ENCODE peak calls at places on chromosomes 1 and 21, in four cellular contexts. C is left cardiac atrium, N is sciatic nerve, L is aorta. R is an unnamed sample.

GRCh38 chr1:108533351-108534083 is 26.4 kb upstream of the EEIG2 start:
- DNase-seq in N (no peak), C (no peak), L (no peak), R (no peak)

GRCh38 chr1:10063878-10064277 is 31.1 kb downstream of the UBE4B start:
- DNase-seq in C (no peak), N (no peak), L (no peak), R (no peak)

GRCh38 chr1:204348722-204349121 is 11.0 kb downstream of the PLEKHA6 start:
- DNase-seq in L (peak; percentile 79), N (peak; percentile 75), C (peak; percentile 92), R (peak; percentile 78)

GRCh38 chr21:20661745-20662470 is 336.3 kb upstream of the NCAM2 start:
- DNase-seq in C (no peak), L (no peak), N (no peak), R (no peak)

GRCh38 chr1:162562452-162562828 is 918 bp downstream of the UAP1 start:
- DNase-seq in C (no peak), L (no peak), N (no peak), R (no peak)

GRCh38 chr1:231971397-231972233 is 345.0 kb downstream of the DISC1 start:
- DNase-seq in L (no peak), N (no peak), C (no peak), R (no peak)

GRCh38 chr1:194959795-194960194 is 1648.4 kb downstream of the KCNT2 start:
- DNase-seq in C (no peak), N (no peak), L (no peak), R (no peak)

GRCh38 chr1:211591980-211592493 is 13.1 kb upstream of the SLC30A1 start:
- DNase-seq in C (no peak), N (no peak), L (no peak), R (no peak)

GRCh38 chr1:154962795-154963330 is 1.3 kb upstream of the PYGO2 start:
- DNase-seq in C (no peak), N (no peak), L (peak; percentile 43), R (no peak)

GRCh38 chr1:82377201-82377884 is 576.6 kb downstream of the ADGRL2 start:
- DNase-seq in C (no peak), N (no peak), L (no peak), R (no peak)

GRCh38 chr1:81512242-81512641 is 288.5 kb upstream of the ADGRL2 start:
- DNase-seq in N (no peak), L (no peak), C (no peak), R (no peak)

GRCh38 chr1:213260322-213261075 is 209.5 kb downstream of the RPS6KC1 start:
- DNase-seq in C (no peak), N (no peak), L (no peak), R (no peak)

GRCh38 chr1:103561612-103562395 is 9.6 kb upstream of the AMY2B start:
- DNase-seq in L (no peak), C (no peak), N (no peak), R (no peak)

GRCh38 chr1:66370462-66370907 is 163.5 kb upstream of the SGIP1 start:
- DNase-seq in N (no peak), C (no peak), L (no peak), R (no peak)

GRCh38 chr1:245888809-245889208 is 618.3 kb downstream of the SMYD3 start:
- DNase-seq in L (no peak), N (no peak), C (no peak), R (no peak)

GRCh38 chr1:192794768-192795035 is 14.1 kb upstream of the RGS2 start:
- DNase-seq in L (no peak), N (no peak), C (no peak), R (no peak)

GRCh38 chr1:55775007-55775406 is 559.8 kb upstream of the USP24 start:
- DNase-seq in C (no peak), N (no peak), L (no peak), R (no peak)

GRCh38 chr1:174266991-174267612 is 107.8 kb downstream of the RABGAP1L start:
- DNase-seq in N (no peak), C (no peak), L (no peak), R (no peak)

GRCh38 chr1:84481317-84481716 is 2.3 kb downstream of the RPF1 start:
- DNase-seq in N (no peak), L (no peak), C (no peak), R (no peak)

GRCh38 chr1:157107702-157108101 is 8.1 kb upstream of the ETV3L start:
- DNase-seq in C (no peak), L (no peak), N (peak; percentile 48), R (no peak)

GRCh38 chr1:206658264-206658980 is 23.1 kb downstream of the DYRK3 start:
- DNase-seq in L (peak; percentile 58), N (no peak), C (peak; percentile 40), R (no peak)

GRCh38 chr21:41465176-41465781 is 39.2 kb downstream of the MX1 start:
- DNase-seq in C (no peak), N (no peak), L (no peak), R (no peak)

GRCh38 chr1:117367769-117368059 is 465 bp downstream of the MAN1A2 start:
- DNase-seq in L (no peak), C (no peak), N (no peak), R (no peak)

GRCh38 chr1:230299148-230300006 is 126.8 kb downstream of the PGBD5 start:
- DNase-seq in C (no peak), N (peak; percentile 9), L (no peak), R (peak; percentile 5)

GRCh38 chr1:1242461-1243080 is 4.0 kb downstream of the C1QTNF12 start:
- DNase-seq in L (no peak), N (no peak), C (no peak), R (no peak)

GRCh38 chr1:226549937-226550670 is 1.5 kb downstream of the STUM start:
- DNase-seq in N (peak; percentile 72), C (peak; percentile 48), L (no peak), R (peak; percentile 40)

GRCh38 chr1:201828451-201828819 is 522 bp upstream of the IPO9 start:
- DNase-seq in L (no peak), N (no peak), C (no peak), R (no peak)

GRCh38 chr21:26982767-26983166 is 15.9 kb upstream of the ADAMTS5 start:
- DNase-seq in L (no peak), C (no peak), N (no peak), R (peak; percentile 41)

GRCh38 chr1:113652773-113653172 is 106.5 kb downstream of the PHTF1 start:
- DNase-seq in L (no peak), N (no peak), C (no peak), R (no peak)

GRCh38 chr1:70420320-70420719 is 9.3 kb downstream of the CTH start:
- DNase-seq in C (no peak), L (no peak), N (no peak), R (no peak)

GRCh38 chr1:203346060-203346754 is 4.7 kb downstream of the FMOD start:
- DNase-seq in N (no peak), C (no peak), L (no peak), R (peak; percentile 63)

GRCh38 chr1:88462481-88463261 is 221.4 kb upstream of the PKN2 start:
- DNase-seq in L (no peak), C (peak; percentile 37), N (peak; percentile 60), R (peak; percentile 16)

GRCh38 chr1:64598100-64598571 is 128.2 kb downstream of the CACHD1 start:
- DNase-seq in C (no peak), N (no peak), L (no peak), R (no peak)

GRCh38 chr1:89987170-89987819 is 7.6 kb upstream of the ZNF326 start:
- DNase-seq in L (no peak), C (no peak), N (no peak), R (peak; percentile 27)

GRCh38 chr1:172951728-172952365 is 98.9 kb downstream of the TNFSF18 start:
- DNase-seq in L (no peak), N (no peak), C (no peak), R (no peak)

GRCh38 chr21:46115441-46116188 is 17.7 kb downstream of the COL6A2 start:
- DNase-seq in N (peak; percentile 54), L (peak; percentile 44), C (peak; percentile 12), R (peak; percentile 11)

GRCh38 chr1:207810173-207810572 is 58.3 kb downstream of the CD46 start:
- DNase-seq in N (no peak), L (no peak), C (no peak), R (no peak)